ENCODE peak calls at places on chromosomes 1 and 21, in five cellular contexts. M is pancreas, C is astrocyte, A is AG04450, U is IMR-90. V is an unnamed sample.

GRCh38 chr21:29789393-29789792 is 150.4 kb downstream of the GRIK1 start:
- DNase-seq in M (no peak), C (no peak), A (no peak), U (no peak), V (no peak)

GRCh38 chr1:114077188-114077587 is 76.5 kb downstream of the SYT6 start:
- DNase-seq in M (no peak), C (no peak), A (no peak), U (no peak), V (no peak)

GRCh38 chr1:34101151-34101550 is 63.9 kb downstream of the CSMD2 start:
- DNase-seq in M (no peak), C (peak), A (peak), U (peak), V (peak)

GRCh38 chr1:62541048-62541447 is 56.3 kb upstream of the ANGPTL3 start:
- DNase-seq in M (no peak), C (no peak), A (no peak), U (no peak), V (no peak)

GRCh38 chr21:44094832-44095231 is 12.4 kb upstream of the PWP2 start:
- DNase-seq in M (no peak), C (no peak), A (no peak), U (no peak), V (no peak)

GRCh38 chr1:64122588-64122987 is 80.8 kb upstream of the UBE2U start:
- DNase-seq in M (no peak), C (no peak), A (no peak), U (no peak), V (no peak)

GRCh38 chr1:28640766-28641165 is 2.1 kb downstream of the TAF12 start:
- DNase-seq in M (no peak), C (no peak), A (no peak), U (peak), V (no peak)

GRCh38 chr1:23475641-23476040 is 8.3 kb downstream of the ASAP3 start:
- DNase-seq in M (no peak), C (peak), A (no peak), U (no peak), V (no peak)

GRCh38 chr1:53378061-53378460 is 50.2 kb upstream of the LRP8 start:
- DNase-seq in M (no peak), C (no peak), A (no peak), U (no peak), V (no peak)

GRCh38 chr1:62906428-62906886 is 122.5 kb downstream of the ATG4C start:
- DNase-seq in M (no peak), C (no peak), A (no peak), U (peak), V (no peak)

GRCh38 chr1:16607433-16607851 is 5.9 kb downstream of the NBPF1 start:
- DNase-seq in M (peak), C (no peak), A (no peak), U (no peak), V (no peak)

GRCh38 chr1:29505537-29506220 is 269.4 kb downstream of the PTPRU start:
- DNase-seq in M (no peak), C (no peak), A (no peak), U (no peak), V (no peak)

GRCh38 chr1:161730050-161730564 is 8.8 kb downstream of the FCRLB start:
- DNase-seq in M (no peak), C (peak), A (no peak), U (peak), V (no peak)

GRCh38 chr1:21663951-21664805 is 5.0 kb downstream of the RAP1GAP start:
- DNase-seq in M (peak), C (no peak), A (no peak), U (no peak), V (no peak)

GRCh38 chr1:7401814-7402547 is 369.1 kb upstream of the VAMP3 start:
- DNase-seq in M (peak), C (peak), A (peak), U (peak), V (peak)

GRCh38 chr1:92877792-92878191 is 46.0 kb downstream of the RPL5 start:
- DNase-seq in M (no peak), C (peak), A (no peak), U (peak), V (no peak)

GRCh38 chr1:65412984-65413375 is 7.5 kb upstream of the LEPR start:
- DNase-seq in M (no peak), C (peak), A (no peak), U (peak), V (peak)

GRCh38 chr1:88462481-88463261 is 221.4 kb upstream of the PKN2 start:
- DNase-seq in M (no peak), C (peak), A (no peak), U (peak), V (no peak)

GRCh38 chr1:147215540-147215916 is 9.6 kb downstream of the FMO5 start:
- DNase-seq in M (no peak), C (no peak), A (no peak), U (no peak), V (no peak)

GRCh38 chr1:160704250-160704649 is 7.4 kb downstream of the CD48 start:
- DNase-seq in M (peak), C (no peak), A (no peak), U (no peak), V (no peak)

GRCh38 chr21:39020751-39021474 is 162.3 kb downstream of the PSMG1 start:
- DNase-seq in M (no peak), C (peak), A (no peak), U (peak), V (peak)

GRCh38 chr1:31297273-31298247 is 728 bp downstream of the ZCCHC17 start:
- DNase-seq in M (no peak), C (peak), A (no peak), U (peak), V (no peak)

GRCh38 chr1:248804771-248805681 is 20.7 kb downstream of the SH3BP5L start:
- DNase-seq in M (no peak), C (no peak), A (no peak), U (no peak), V (no peak)

GRCh38 chr1:158039380-158039779 is 45.9 kb downstream of the KIRREL1 start:
- DNase-seq in M (no peak), C (no peak), A (no peak), U (peak), V (no peak)

GRCh38 chr1:117826551-117827078 is 102.8 kb downstream of the GDAP2 start:
- DNase-seq in M (peak), C (peak), A (peak), U (peak), V (peak)

GRCh38 chr1:24968941-24969585 is 39.0 kb upstream of the RUNX3 start:
- DNase-seq in M (no peak), C (no peak), A (no peak), U (no peak), V (no peak)

DNA sequence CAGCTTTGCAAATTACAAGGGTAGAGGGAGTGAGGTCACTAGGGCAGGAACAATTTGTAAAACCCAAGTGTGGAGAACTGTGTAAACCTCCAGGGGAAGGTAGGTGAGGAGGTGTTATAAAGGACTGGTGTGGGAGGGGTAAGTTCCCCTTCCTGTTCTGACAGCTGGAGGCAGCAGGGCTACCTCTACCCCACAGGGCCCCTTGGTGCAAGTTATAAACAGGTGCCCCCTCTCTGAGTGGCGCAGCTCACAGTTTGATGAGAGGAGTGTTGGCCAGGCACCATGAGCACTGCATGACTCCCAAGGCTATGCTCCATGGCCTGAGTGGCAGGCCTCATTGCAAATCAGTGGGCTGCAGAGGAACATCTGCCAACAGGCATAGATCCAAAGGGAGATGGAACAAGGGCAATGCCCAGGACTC is 41.0 kb downstream of the MFSD2A start:
- DNase-seq in M (no peak), C (no peak), A (no peak), U (no peak), V (no peak)
- H3K4me3 ChIP-seq in M (no peak), C (no peak), A (no peak), U (no peak), V (no peak)

GRCh38 chr1:209989525-209989924 is 51.5 kb downstream of the SYT14 start:
- DNase-seq in M (no peak), C (peak), A (no peak), U (peak), V (no peak)
- TF ChIP-seq CTCF in M (no peak), C (peak), A (peak), U (peak), V (no peak)

DNA sequence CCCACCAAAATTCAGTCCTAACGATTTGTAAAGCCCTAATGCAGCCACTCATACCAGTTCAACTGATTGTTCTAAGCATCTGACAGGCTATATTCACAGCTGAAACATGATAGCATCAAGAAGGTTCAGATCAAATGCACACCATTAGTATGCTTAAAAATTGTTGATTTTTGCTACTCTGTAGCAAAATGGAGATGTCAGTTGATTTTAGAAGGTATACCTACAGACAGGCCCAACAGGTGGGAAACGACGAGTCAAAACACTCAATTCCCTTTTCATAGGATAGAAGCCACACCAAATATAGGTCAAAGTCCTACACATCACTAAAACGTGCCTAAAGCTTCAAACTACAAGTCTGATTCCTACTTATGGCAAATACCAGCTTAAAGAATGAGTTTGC is 6.7 kb downstream of the SFPQ start:
- DNase-seq in M (no peak), C (no peak), A (no peak), U (no peak), V (no peak)
- H3K4me3 ChIP-seq in M (no peak), C (no peak), A (no peak), U (no peak), V (no peak)

DNA sequence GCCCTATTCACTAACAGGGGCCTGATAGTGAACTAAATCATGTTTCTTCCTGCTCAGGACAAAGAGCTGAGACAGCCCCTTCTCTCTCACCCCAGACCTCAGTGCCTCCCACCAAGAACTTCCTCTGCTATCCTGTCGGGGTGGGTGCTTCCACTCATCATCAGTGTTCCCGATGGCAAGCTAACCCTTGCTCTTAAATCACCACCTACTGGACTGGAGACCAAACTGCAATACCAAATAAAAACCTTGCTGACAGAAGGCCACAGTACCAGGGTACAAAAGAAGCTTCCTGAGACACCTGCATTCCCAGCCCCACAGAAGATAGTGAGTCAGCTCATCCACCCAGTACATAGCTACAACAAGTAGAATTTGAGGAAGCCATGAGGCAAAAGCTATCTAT is 799.5 kb downstream of the LTN1 start:
- DNase-seq in M (no peak), C (no peak), A (no peak), U (no peak), V (no peak)
- TF ChIP-seq CTCF in M (no peak), C (no peak), A (peak), U (no peak), V (peak)

GRCh38 chr1:19205845-19206244 is 4.2 kb downstream of the UBR4 start:
- DNase-seq in M (no peak), C (no peak), A (no peak), U (no peak), V (no peak)
- H3K4me3 ChIP-seq in M (no peak), C (no peak), A (no peak), U (no peak), V (no peak)

DNA sequence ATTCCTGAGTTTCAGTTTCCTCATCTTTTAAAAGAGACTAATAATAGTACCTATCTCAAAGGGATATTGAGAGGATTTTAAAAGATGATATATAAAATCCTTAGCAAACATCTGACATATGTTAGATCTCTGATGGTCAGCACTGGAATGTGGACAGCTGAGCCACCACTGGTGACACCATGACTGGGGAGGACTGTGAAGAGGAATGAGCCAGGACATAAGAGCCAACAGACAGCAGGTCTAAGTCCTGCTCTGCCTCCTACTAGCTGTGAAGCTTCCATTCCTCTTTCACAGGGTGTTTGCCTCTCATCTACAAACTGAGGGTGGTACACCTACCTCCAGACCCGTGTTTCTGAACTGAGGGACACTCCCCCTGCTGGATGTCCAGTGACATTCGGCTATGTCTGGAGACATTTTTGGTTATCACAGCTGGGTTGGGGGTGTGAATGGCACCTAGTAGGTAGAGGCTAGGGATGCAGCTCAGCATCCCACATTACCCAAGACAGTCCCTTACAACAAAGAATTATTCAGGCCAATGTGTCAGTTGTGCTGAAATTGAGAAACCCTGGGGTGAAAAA is 109.1 kb upstream of the OLIG2 start:
- DNase-seq in M (no peak), C (no peak), A (no peak), U (no peak), V (no peak)
- TF ChIP-seq CTCF in M (no peak), C (no peak), A (peak), U (no peak), V (peak)

GRCh38 chr1:51516639-51517158 is 2.4 kb downstream of the EPS15 start:
- DNase-seq in M (no peak), C (peak), A (no peak), U (peak), V (no peak)
- H3K4me3 ChIP-seq in M (no peak), C (no peak), A (no peak), U (no peak), V (no peak)

DNA sequence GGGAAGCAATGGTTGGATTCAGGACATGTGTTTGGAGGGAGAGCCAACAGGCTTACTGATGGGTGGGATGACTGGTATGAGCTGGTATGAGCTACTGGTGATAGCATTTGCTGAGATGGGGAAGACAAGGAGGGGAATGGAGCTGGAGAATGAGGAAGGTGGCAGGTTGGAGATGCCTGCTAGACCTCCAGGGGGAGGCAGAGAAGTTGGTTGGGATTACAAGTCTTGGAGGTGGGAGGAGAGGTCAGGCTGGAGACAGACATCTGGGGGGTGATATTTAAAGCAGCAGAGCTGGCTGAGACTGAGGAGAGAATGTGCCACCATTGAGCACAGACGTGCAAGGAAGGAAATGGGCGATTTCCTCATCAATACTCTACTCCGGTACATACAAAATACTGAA is 31.8 kb upstream of the ENO1 start:
- DNase-seq in M (no peak), C (no peak), A (no peak), U (no peak), V (no peak)
- TF ChIP-seq CTCF in M (no peak), C (no peak), A (no peak), U (no peak), V (peak)

GRCh38 chr1:109396971-109397370 is 747 bp downstream of the SORT1 start:
- DNase-seq in M (peak), C (no peak), A (no peak), U (no peak), V (no peak)

GRCh38 chr1:109394591-109395281 is 3.0 kb downstream of the SORT1 start:
- DNase-seq in M (no peak), C (no peak), A (no peak), U (no peak), V (no peak)

GRCh38 chr1:109395602-109396512 is 1.9 kb downstream of the SORT1 start:
- DNase-seq in M (no peak), C (peak), A (peak), U (peak), V (peak)

GRCh38 chr1:109397451-109398342 is at the start of gene SORT1:
- DNase-seq in M (peak), C (peak), A (peak), U (peak), V (no peak)

DNA sequence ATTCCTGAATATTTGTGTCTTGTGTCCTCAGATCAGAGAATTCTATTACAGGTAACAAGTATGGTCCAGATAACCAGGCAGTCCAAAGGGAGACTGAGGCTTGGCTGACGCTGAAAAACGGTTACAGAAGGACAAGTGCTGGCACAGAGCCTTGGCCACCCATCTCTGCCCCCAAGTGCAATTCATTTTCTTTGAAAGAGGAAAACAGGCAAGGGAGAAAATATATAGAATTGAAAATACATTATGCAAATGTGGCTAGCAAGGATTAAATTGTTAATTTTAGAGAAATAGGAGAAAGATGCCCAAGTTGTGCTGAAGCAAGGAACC is 1.2 kb downstream of the SORT1 start:
- DNase-seq in M (no peak), C (no peak), A (no peak), U (no peak), V (no peak)
- H3K4me3 ChIP-seq in M (peak), C (peak), A (peak), U (peak), V (peak)